ENCODE peak calls at places on chromosomes 16 and 17, in six cellular contexts. C is colonic mucosa; Y is breast epithelium; R is fibroblast of lung; S is CD4-positive, alpha-beta memory T cell; M is pancreas. L is an unnamed sample.

GRCh38 chr17:67588326-67588725 is 129.4 kb upstream of the NOL11 start:
- DNase-seq in C (no peak), Y (no peak), R (no peak), S (no peak), M (no peak), L (no peak)

GRCh38 chr17:45935710-45936509 is 41.6 kb downstream of the MAPT start:
- DNase-seq in C (no peak), Y (no peak), R (no peak), S (no peak), M (no peak), L (peak; percentile 83)

GRCh38 chr17:8175795-8176196 is 384 bp downstream of the TMEM107 start:
- DNase-seq in C (peak; percentile 49), Y (no peak), R (no peak), S (no peak), M (no peak), L (no peak)

GRCh38 chr16:77868478-77868877 is 80.1 kb downstream of the VAT1L start:
- DNase-seq in C (no peak), Y (no peak), R (no peak), S (no peak), M (no peak), L (no peak)

GRCh38 chr17:31509095-31509804 is 117.8 kb downstream of the RAB11FIP4 start:
- DNase-seq in C (no peak), Y (no peak), R (no peak), S (no peak), M (no peak), L (no peak)

GRCh38 chr17:48012151-48012520 is 25.5 kb downstream of the COPZ2 start:
- DNase-seq in C (no peak), Y (no peak), R (no peak), S (peak; percentile 69), M (no peak), L (no peak)

GRCh38 chr17:76527430-76528111 is 9.9 kb downstream of the CYGB start:
- DNase-seq in C (no peak), Y (no peak), R (peak; percentile 89), S (peak; percentile 57), M (no peak), L (no peak)

GRCh38 chr17:83064021-83064731 is 15.2 kb upstream of the METRNL start:
- DNase-seq in C (no peak), Y (peak; percentile 50), R (no peak), S (no peak), M (peak; percentile 13), L (peak; percentile 43)

GRCh38 chr17:7579839-7580630 is 597 bp downstream of the CD68 start:
- DNase-seq in C (no peak), Y (no peak), R (no peak), S (no peak), M (no peak), L (no peak)

GRCh38 chr17:31266042-31266441 is 31.0 kb downstream of the OMG start:
- DNase-seq in C (no peak), Y (no peak), R (no peak), S (peak; percentile 16), M (no peak), L (no peak)

GRCh38 chr16:4067262-4068001 is 48.8 kb downstream of the ADCY9 start:
- DNase-seq in C (no peak), Y (no peak), R (peak; percentile 17), S (no peak), M (no peak), L (peak; percentile 49)

GRCh38 chr17:50918071-50918932 is 52.1 kb upstream of the TOB1 start:
- DNase-seq in C (no peak), Y (peak; percentile 76), R (no peak), S (no peak), M (no peak), L (peak; percentile 45)

GRCh38 chr17:82837586-82838320 is 2.1 kb downstream of the ZNF750 start:
- DNase-seq in C (peak; percentile 57), Y (no peak), R (no peak), S (no peak), M (no peak), L (no peak)

GRCh38 chr16:3164121-3164991 is 23.6 kb upstream of the OR1F1 start:
- DNase-seq in C (no peak), Y (no peak), R (no peak), S (no peak), M (no peak), L (no peak)

GRCh38 chr17:7410634-7411426 is 3.2 kb downstream of the NLGN2 start:
- DNase-seq in C (no peak), Y (no peak), R (no peak), S (no peak), M (no peak), L (no peak)

GRCh38 chr17:33072421-33073175 is 81.0 kb downstream of the SPACA3 start:
- DNase-seq in C (no peak), Y (no peak), R (peak; percentile 66), S (no peak), M (no peak), L (no peak)

GRCh38 chr17:64622931-64623654 is 39.0 kb downstream of the SMURF2 start:
- DNase-seq in C (no peak), Y (no peak), R (peak; percentile 92), S (no peak), M (no peak), L (no peak)

GRCh38 chr17:82134101-82134500 is 36.1 kb upstream of the FASN start:
- DNase-seq in C (no peak), Y (peak; percentile 68), R (no peak), S (no peak), M (no peak), L (no peak)

GRCh38 chr16:89318430-89318758 is 100.9 kb downstream of the ZNF778 start:
- DNase-seq in C (no peak), Y (no peak), R (no peak), S (no peak), M (no peak), L (no peak)
- H3K27ac ChIP-seq in C (no peak overlapping the region), Y (no peak overlapping the region), R (peak overlapping the region; percentile 98), S (no peak overlapping the region), M (no peak overlapping the region), L (no peak overlapping the region)

DNA sequence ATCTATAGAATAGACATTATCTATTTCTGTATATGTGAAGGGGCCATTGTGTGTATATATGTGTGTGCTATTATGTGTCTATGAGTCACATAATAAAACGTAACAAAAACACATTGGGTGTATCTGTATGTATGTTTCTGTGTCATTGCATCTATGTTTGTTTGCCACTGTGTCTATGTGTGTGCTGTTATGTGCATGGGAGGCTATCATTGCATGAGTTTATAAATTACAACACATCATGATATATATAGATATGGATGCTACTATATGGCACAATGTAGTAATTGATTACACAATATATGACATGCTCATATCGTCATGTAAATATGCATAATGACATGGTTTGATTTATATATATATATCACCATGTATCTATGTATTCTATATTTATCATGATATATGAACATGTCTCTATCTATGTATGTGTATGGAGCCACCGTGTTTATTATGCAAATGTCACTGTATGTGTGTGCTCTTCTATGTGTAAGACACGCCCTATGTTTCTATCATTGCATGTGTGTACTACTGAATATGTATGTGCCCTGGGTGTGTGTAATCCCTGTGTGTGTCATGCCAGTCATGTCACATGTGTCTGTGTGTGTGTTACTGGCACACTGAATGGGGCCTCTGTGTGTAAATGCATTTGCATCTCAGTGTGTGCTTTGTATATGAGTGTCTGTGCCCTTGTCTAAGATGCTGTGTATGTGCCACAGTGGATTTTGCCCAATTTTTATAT is 1.4 kb upstream of the TSPOAP1 start:
- DNase-seq in C (no peak), Y (no peak), R (no peak), S (peak; percentile 51), M (no peak), L (no peak)
- H3K27ac ChIP-seq in C (peak overlapping the region; percentile 58), Y (no peak overlapping the region), R (no peak overlapping the region), S (peak overlapping the region; percentile 97), M (no peak overlapping the region), L (peak overlapping the region; percentile 63)

GRCh38 chr16:79602615-79603014 is 2.1 kb upstream of the MAF start:
- DNase-seq in C (no peak), Y (no peak), R (no peak), S (no peak), M (no peak), L (no peak)
- H3K27ac ChIP-seq in C (no peak overlapping the region), Y (peak overlapping the region; percentile 95), R (no peak overlapping the region), S (peak overlapping the region; percentile 65), M (no peak overlapping the region), L (peak overlapping the region; percentile 97)

GRCh38 chr16:67460168-67460567 is 20.8 kb downstream of the ATP6V0D1 start:
- DNase-seq in C (peak; percentile 54), Y (no peak), R (no peak), S (no peak), M (no peak), L (no peak)

GRCh38 chr16:67459858-67460144 is 21.2 kb downstream of the ATP6V0D1 start:
- DNase-seq in C (no peak), Y (no peak), R (no peak), S (no peak), M (no peak), L (no peak)

GRCh38 chr16:67461600-67462278 is 19.2 kb downstream of the ATP6V0D1 start:
- DNase-seq in C (peak; percentile 94), Y (peak; percentile 82), R (no peak), S (no peak), M (no peak), L (no peak)

GRCh38 chr16:67462279-67462655 is 18.7 kb downstream of the ATP6V0D1 start:
- DNase-seq in C (no peak), Y (no peak), R (peak; percentile 25), S (no peak), M (no peak), L (no peak)

GRCh38 chr16:67460961-67461360 is 20.0 kb downstream of the ATP6V0D1 start:
- DNase-seq in C (no peak), Y (no peak), R (no peak), S (no peak), M (no peak), L (no peak)
- H3K27ac ChIP-seq in C (peak overlapping the region; percentile 92), Y (peak overlapping the region; percentile 94), R (no peak overlapping the region), S (no peak overlapping the region), M (peak overlapping the region; percentile 93), L (no peak overlapping the region)

DNA sequence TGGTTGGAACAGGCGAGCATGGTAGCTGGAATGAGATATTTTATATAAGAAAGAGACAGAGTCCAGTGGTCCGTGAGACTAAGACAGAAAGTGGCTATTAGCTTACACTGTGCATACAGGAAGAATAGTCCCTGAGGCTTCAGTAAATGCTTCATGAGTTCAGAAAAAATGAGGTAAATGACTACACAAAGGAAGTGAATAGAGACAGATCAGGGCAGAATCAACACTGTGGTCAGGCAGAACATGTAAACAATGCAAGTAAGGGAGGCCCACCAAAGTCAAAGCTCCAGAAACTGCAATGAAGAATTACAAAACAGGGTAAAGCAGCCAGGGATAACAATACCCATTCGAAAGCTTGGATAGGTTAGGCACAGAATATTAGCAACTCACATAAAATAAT is 4.8 kb downstream of the ABCA10 start:
- DNase-seq in C (no peak), Y (no peak), R (peak; percentile 61), S (no peak), M (no peak), L (no peak)
- H3K27ac ChIP-seq in C (no peak overlapping the region), Y (no peak overlapping the region), R (no peak overlapping the region), S (no peak overlapping the region), M (no peak overlapping the region), L (no peak overlapping the region)

GRCh38 chr16:30740364-30741251 is 7.6 kb upstream of the PHKG2 start:
- DNase-seq in C (peak; percentile 97), Y (peak; percentile 94), R (peak; percentile 80), S (no peak), M (peak; percentile 94), L (peak; percentile 73)
- H3K27ac ChIP-seq in C (peak overlapping the region; percentile 80), Y (peak overlapping the region; percentile 93), R (peak overlapping the region; percentile 65), S (no peak overlapping the region), M (peak overlapping the region; percentile 82), L (peak overlapping the region; percentile 18)

GRCh38 chr16:33877-34707 is 19.3 kb downstream of the POLR3K start:
- DNase-seq in C (no peak), Y (no peak), R (no peak), S (no peak), M (no peak), L (no peak)
- H3K27ac ChIP-seq in C (no peak overlapping the region), Y (no peak overlapping the region), R (no peak overlapping the region), S (no peak overlapping the region), M (no peak overlapping the region), L (no peak overlapping the region)

L was measured in right lobe of liver.